ENCODE peak calls at places on chromosomes 4 and X, in eight cellular contexts. One of them, this sample, is unnamed.

GRCh38 chrX:142068365-142068764 is 136.7 kb downstream of the MAGEC2 start:
- DNase-seq in ovary: no peak
- DNase-seq in foreskin fibroblast: peak; percentile 0
- DNase-seq in GM12865: no peak
- DNase-seq in HFF-Myc: no peak
- DNase-seq in AG10803: no peak
- DNase-seq in GM23338: no peak
- DNase-seq in endothelial cell of umbilical vein: no peak
- DNase-seq in this sample: no peak

GRCh38 chrX:39935414-39936064 is 162.2 kb downstream of the BCOR start:
- DNase-seq in ovary: no peak
- DNase-seq in foreskin fibroblast: no peak
- DNase-seq in GM12865: no peak
- DNase-seq in HFF-Myc: no peak
- DNase-seq in AG10803: no peak
- DNase-seq in GM23338: no peak
- DNase-seq in endothelial cell of umbilical vein: no peak
- DNase-seq in this sample: no peak

GRCh38 chr4:7462509-7462971 is 27.8 kb upstream of the PSAPL1 start:
- DNase-seq in ovary: peak; percentile 63
- DNase-seq in foreskin fibroblast: peak; percentile 18
- DNase-seq in GM12865: no peak
- DNase-seq in HFF-Myc: peak; percentile 6
- DNase-seq in AG10803: peak; percentile 27
- DNase-seq in GM23338: peak; percentile 51
- DNase-seq in endothelial cell of umbilical vein: no peak
- DNase-seq in this sample: no peak

GRCh38 chr4:133775469-133775868 is 426.1 kb downstream of the PABPC4L start:
- DNase-seq in ovary: no peak
- DNase-seq in foreskin fibroblast: no peak
- DNase-seq in GM12865: no peak
- DNase-seq in HFF-Myc: no peak
- DNase-seq in AG10803: no peak
- DNase-seq in GM23338: no peak
- DNase-seq in endothelial cell of umbilical vein: no peak
- DNase-seq in this sample: no peak

GRCh38 chr4:145497199-145498149 is 15.8 kb downstream of the SMAD1 start:
- DNase-seq in ovary: no peak
- DNase-seq in foreskin fibroblast: no peak
- DNase-seq in GM12865: no peak
- DNase-seq in HFF-Myc: no peak
- DNase-seq in AG10803: no peak
- DNase-seq in GM23338: no peak
- DNase-seq in endothelial cell of umbilical vein: no peak
- DNase-seq in this sample: no peak

GRCh38 chr4:21885241-21885640 is 63.3 kb downstream of the KCNIP4 start:
- DNase-seq in ovary: no peak
- DNase-seq in foreskin fibroblast: peak; percentile 73
- DNase-seq in GM12865: no peak
- DNase-seq in HFF-Myc: no peak
- DNase-seq in AG10803: peak; percentile 63
- DNase-seq in GM23338: no peak
- DNase-seq in endothelial cell of umbilical vein: no peak
- DNase-seq in this sample: peak; percentile 2

GRCh38 chrX:21770631-21771321 is 12.9 kb upstream of the SMPX start:
- DNase-seq in ovary: no peak
- DNase-seq in foreskin fibroblast: no peak
- DNase-seq in GM12865: no peak
- DNase-seq in HFF-Myc: no peak
- DNase-seq in AG10803: no peak
- DNase-seq in GM23338: peak; percentile 13
- DNase-seq in endothelial cell of umbilical vein: no peak
- DNase-seq in this sample: no peak

GRCh38 chr4:185693548-185694215 is 118.3 kb downstream of the SORBS2 start:
- DNase-seq in ovary: no peak
- DNase-seq in foreskin fibroblast: no peak
- DNase-seq in GM12865: no peak
- DNase-seq in HFF-Myc: no peak
- DNase-seq in AG10803: no peak
- DNase-seq in GM23338: no peak
- DNase-seq in endothelial cell of umbilical vein: peak; percentile 90
- DNase-seq in this sample: no peak

GRCh38 chr4:16532240-16532990 is 306.1 kb upstream of the TAPT1 start:
- DNase-seq in ovary: peak; percentile 15
- DNase-seq in foreskin fibroblast: peak; percentile 75
- DNase-seq in GM12865: no peak
- DNase-seq in HFF-Myc: peak; percentile 45
- DNase-seq in AG10803: peak; percentile 96
- DNase-seq in GM23338: no peak
- DNase-seq in endothelial cell of umbilical vein: peak; percentile 96
- DNase-seq in this sample: peak; percentile 56

GRCh38 chr4:98514930-98515809 is 143.2 kb downstream of the TSPAN5 start:
- DNase-seq in ovary: no peak
- DNase-seq in foreskin fibroblast: no peak
- DNase-seq in GM12865: no peak
- DNase-seq in HFF-Myc: no peak
- DNase-seq in AG10803: no peak
- DNase-seq in GM23338: peak; percentile 53
- DNase-seq in endothelial cell of umbilical vein: no peak
- DNase-seq in this sample: no peak

GRCh38 chrX:111652719-111653118 is 28.3 kb upstream of the ALG13 start:
- DNase-seq in ovary: no peak
- DNase-seq in foreskin fibroblast: no peak
- DNase-seq in GM12865: no peak
- DNase-seq in HFF-Myc: no peak
- DNase-seq in AG10803: no peak
- DNase-seq in GM23338: peak; percentile 16
- DNase-seq in endothelial cell of umbilical vein: no peak
- DNase-seq in this sample: no peak

GRCh38 chr4:87732033-87732770 is 67.2 kb upstream of the IBSP start:
- DNase-seq in ovary: no peak
- DNase-seq in foreskin fibroblast: peak; percentile 8
- DNase-seq in GM12865: no peak
- DNase-seq in HFF-Myc: no peak
- DNase-seq in AG10803: peak; percentile 27
- DNase-seq in GM23338: no peak
- DNase-seq in endothelial cell of umbilical vein: no peak
- DNase-seq in this sample: no peak

GRCh38 chr4:102918859-102919258 is 50.1 kb downstream of the CISD2 start:
- DNase-seq in ovary: no peak
- DNase-seq in foreskin fibroblast: no peak
- DNase-seq in GM12865: no peak
- DNase-seq in HFF-Myc: no peak
- DNase-seq in AG10803: no peak
- DNase-seq in GM23338: no peak
- DNase-seq in endothelial cell of umbilical vein: no peak
- DNase-seq in this sample: no peak

GRCh38 chr4:74531952-74532794 is 87.2 kb downstream of the AREG start:
- DNase-seq in ovary: no peak
- DNase-seq in foreskin fibroblast: peak; percentile 89
- DNase-seq in GM12865: peak; percentile 68
- DNase-seq in HFF-Myc: no peak
- DNase-seq in AG10803: peak; percentile 85
- DNase-seq in GM23338: peak; percentile 82
- DNase-seq in endothelial cell of umbilical vein: peak; percentile 87
- DNase-seq in this sample: peak; percentile 80

GRCh38 chr4:35125995-35126712 is 1118.2 kb downstream of the ARAP2 start:
- DNase-seq in ovary: no peak
- DNase-seq in foreskin fibroblast: peak; percentile 6
- DNase-seq in GM12865: no peak
- DNase-seq in HFF-Myc: no peak
- DNase-seq in AG10803: no peak
- DNase-seq in GM23338: no peak
- DNase-seq in endothelial cell of umbilical vein: no peak
- DNase-seq in this sample: no peak

DNA sequence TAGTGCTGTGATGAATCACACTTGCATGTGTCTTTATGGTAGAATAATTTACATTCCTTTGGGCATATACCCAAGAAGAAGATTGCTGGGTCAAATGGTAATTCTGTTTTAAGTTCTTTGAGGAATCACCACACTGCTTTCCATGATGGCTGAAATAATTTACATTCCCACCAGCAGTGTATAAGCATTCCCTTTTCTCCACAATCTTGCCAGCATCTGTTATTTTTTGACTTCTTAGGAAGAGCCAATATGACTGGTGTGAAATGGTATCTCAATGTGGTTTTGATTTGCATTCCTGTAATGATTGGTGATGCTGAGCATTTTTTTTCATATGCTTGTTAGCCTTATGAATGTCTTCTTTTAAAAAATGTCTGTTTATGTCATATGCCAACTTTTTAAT is 1120.2 kb downstream of the ARAP2 start:
- DNase-seq in ovary: no peak
- DNase-seq in foreskin fibroblast: peak; percentile 41
- DNase-seq in GM12865: no peak
- DNase-seq in HFF-Myc: peak; percentile 3
- DNase-seq in AG10803: no peak
- DNase-seq in GM23338: no peak
- DNase-seq in endothelial cell of umbilical vein: no peak
- DNase-seq in this sample: no peak
- TF ChIP-seq CTCF in ovary: no peak
- TF ChIP-seq CTCF in foreskin fibroblast: no peak
- TF ChIP-seq CTCF in GM12865: no peak
- TF ChIP-seq CTCF in HFF-Myc: no peak
- TF ChIP-seq CTCF in AG10803: no peak
- TF ChIP-seq CTCF in GM23338: no peak
- TF ChIP-seq CTCF in endothelial cell of umbilical vein: no peak
- TF ChIP-seq CTCF in this sample: no peak

DNA sequence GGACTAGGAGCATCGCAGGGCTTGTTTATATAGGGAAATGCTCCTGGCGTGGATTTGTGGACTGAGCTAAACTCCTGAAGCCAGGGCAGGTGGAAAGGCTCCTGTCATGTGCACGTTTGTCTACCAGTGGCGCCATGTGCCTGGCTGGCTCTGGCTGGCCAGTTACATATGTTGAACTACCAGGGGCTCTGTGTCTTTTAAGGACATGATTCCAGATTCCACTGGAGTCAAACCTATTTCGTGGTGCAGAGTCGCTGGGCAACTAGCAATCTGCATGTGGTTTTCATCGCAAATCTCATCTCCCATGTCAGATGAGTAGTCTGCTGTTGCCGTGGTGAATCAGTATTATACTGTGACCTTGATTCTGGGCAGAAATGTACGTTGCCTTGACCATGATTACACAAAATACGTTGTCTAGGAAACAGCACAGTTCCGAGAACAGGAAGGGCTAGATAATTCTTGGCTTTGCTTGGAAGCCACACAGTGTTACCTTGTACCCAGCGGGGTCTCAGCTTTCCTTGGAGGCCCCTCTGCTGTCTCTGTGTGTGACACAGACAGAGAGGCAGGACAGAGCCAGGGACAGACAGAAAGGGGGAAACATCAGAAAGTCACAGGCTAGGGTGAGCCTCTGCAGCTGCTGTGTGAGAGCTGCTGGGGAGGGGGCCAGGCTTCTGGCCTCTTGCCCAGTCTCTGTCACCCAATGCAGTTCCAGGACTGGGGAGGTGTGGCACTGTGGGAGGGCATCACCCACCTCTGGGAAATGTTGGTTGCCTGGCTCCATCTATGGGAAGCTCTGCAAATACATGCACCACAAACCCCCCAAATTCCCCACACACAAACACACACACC is 19.2 kb downstream of the PNMA6E start:
- DNase-seq in ovary: peak; percentile 81
- DNase-seq in foreskin fibroblast: peak; percentile 86
- DNase-seq in GM12865: peak; percentile 17
- DNase-seq in HFF-Myc: peak; percentile 39
- DNase-seq in AG10803: peak; percentile 92
- DNase-seq in GM23338: peak; percentile 7
- DNase-seq in endothelial cell of umbilical vein: peak; percentile 54
- DNase-seq in this sample: peak; percentile 91
- TF ChIP-seq CTCF in ovary: no peak
- TF ChIP-seq CTCF in foreskin fibroblast: no peak
- TF ChIP-seq CTCF in GM12865: no peak
- TF ChIP-seq CTCF in HFF-Myc: no peak
- TF ChIP-seq CTCF in AG10803: peak; percentile 27
- TF ChIP-seq CTCF in GM23338: no peak
- TF ChIP-seq CTCF in endothelial cell of umbilical vein: no peak
- TF ChIP-seq CTCF in this sample: peak; percentile 36

DNA sequence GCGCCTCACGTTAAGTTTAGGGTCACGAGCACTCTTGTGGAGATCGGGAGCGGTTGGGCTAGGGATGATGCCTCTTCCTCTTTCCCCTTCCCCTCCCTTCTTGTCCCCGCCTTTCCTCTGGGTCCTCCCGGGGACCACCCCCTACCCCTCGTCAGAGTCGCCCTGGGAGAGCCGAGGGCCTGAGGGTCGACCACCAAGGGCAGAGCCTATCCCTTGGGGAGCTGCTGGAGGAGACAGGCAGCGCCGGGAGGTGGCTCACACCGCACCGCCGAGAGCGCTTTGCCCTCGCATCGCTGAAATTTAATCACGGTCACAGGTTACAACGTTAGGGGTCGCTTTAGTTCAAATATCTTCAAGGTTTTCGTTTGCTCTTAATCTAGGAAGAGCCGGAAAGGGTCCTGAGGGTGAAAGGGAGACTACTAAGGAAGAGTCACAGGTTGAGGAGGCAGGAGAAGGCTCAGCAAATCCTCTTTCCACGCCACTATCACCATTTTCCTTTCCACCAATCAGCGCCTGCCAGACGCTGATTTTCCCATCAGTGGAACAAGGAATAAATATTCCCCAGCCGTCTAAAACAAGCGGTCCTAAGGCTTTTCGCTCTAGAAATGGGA is 529 bp upstream of the SNCA start:
- DNase-seq in ovary: peak; percentile 20
- DNase-seq in foreskin fibroblast: peak; percentile 70
- DNase-seq in GM12865: no peak
- DNase-seq in HFF-Myc: no peak
- DNase-seq in AG10803: no peak
- DNase-seq in GM23338: no peak
- DNase-seq in endothelial cell of umbilical vein: peak; percentile 79
- DNase-seq in this sample: no peak
- TF ChIP-seq CTCF in ovary: no peak
- TF ChIP-seq CTCF in foreskin fibroblast: no peak
- TF ChIP-seq CTCF in GM12865: no peak
- TF ChIP-seq CTCF in HFF-Myc: peak; percentile 10
- TF ChIP-seq CTCF in AG10803: no peak
- TF ChIP-seq CTCF in GM23338: peak; percentile 51
- TF ChIP-seq CTCF in endothelial cell of umbilical vein: no peak
- TF ChIP-seq CTCF in this sample: no peak

GRCh38 chrX:23754664-23755063 is 11.6 kb upstream of the ACOT9 start:
- DNase-seq in ovary: no peak
- DNase-seq in foreskin fibroblast: no peak
- DNase-seq in GM12865: no peak
- DNase-seq in HFF-Myc: no peak
- DNase-seq in AG10803: no peak
- DNase-seq in GM23338: no peak
- DNase-seq in endothelial cell of umbilical vein: no peak
- DNase-seq in this sample: no peak

GRCh38 chrX:23752740-23753435 is 9.8 kb upstream of the ACOT9 start:
- DNase-seq in ovary: no peak
- DNase-seq in foreskin fibroblast: peak; percentile 82
- DNase-seq in GM12865: no peak
- DNase-seq in HFF-Myc: peak; percentile 9
- DNase-seq in AG10803: peak; percentile 82
- DNase-seq in GM23338: no peak
- DNase-seq in endothelial cell of umbilical vein: peak; percentile 68
- DNase-seq in this sample: peak; percentile 60

DNA sequence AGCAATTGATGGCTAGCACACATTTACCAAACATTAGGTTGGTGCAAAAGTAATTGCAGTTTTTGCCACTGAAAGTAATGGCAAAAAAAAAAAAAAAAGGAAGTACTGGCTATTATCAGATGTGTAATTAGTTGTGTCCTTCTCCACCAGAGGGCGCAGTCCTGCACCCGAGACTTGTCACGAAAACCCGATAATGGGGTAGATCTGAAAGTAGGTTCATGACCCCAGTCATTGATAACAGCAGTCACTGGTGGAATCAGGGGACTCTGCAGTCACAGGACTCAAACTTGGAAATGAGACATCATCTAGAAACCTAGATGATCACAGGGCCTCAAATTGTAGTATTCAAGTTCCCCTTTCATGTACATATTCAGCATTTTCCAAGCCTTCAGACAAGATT is 13.1 kb upstream of the ACOT9 start:
- DNase-seq in ovary: no peak
- DNase-seq in foreskin fibroblast: peak; percentile 65
- DNase-seq in GM12865: peak; percentile 79
- DNase-seq in HFF-Myc: peak; percentile 5
- DNase-seq in AG10803: peak; percentile 44
- DNase-seq in GM23338: peak; percentile 67
- DNase-seq in endothelial cell of umbilical vein: peak; percentile 54
- DNase-seq in this sample: no peak
- TF ChIP-seq CTCF in ovary: no peak
- TF ChIP-seq CTCF in foreskin fibroblast: peak; percentile 30
- TF ChIP-seq CTCF in GM12865: peak; percentile 48
- TF ChIP-seq CTCF in HFF-Myc: peak; percentile 47
- TF ChIP-seq CTCF in AG10803: peak; percentile 54
- TF ChIP-seq CTCF in GM23338: peak; percentile 69
- TF ChIP-seq CTCF in endothelial cell of umbilical vein: peak; percentile 34
- TF ChIP-seq CTCF in this sample: peak; percentile 39

This sample was measured in AG09319.